ENCODE peak calls at places on chromosomes 11 and 22, in five cellular contexts. One of them, this sample, is unnamed.

GRCh38 chr11:71562120-71562519 is 3.2 kb upstream of the KRTAP5-10 start:
- DNase-seq in stromal cell of bone marrow: no peak
- DNase-seq in NAMALWA: no peak
- DNase-seq in stimulated activated CD4-positive, alpha-beta T cell treated with anti-CD3 and anti-CD28 coated beads, Interleukin-4, amount 100 ng/mL, for 48 hours: no peak
- DNase-seq in NCI-H2107: no peak
- DNase-seq in this sample: no peak

GRCh38 chr22:40156001-40156516 is 21.7 kb upstream of the TNRC6B start:
- DNase-seq in NCI-H2107: peak
- DNase-seq in NAMALWA: no peak
- DNase-seq in stromal cell of bone marrow: no peak
- DNase-seq in stimulated activated CD4-positive, alpha-beta T cell treated with anti-CD3 and anti-CD28 coated beads, Interleukin-4, amount 100 ng/mL, for 48 hours: no peak
- DNase-seq in this sample: peak

GRCh38 chr11:134433251-134433650 is 21.2 kb upstream of the B3GAT1 start:
- DNase-seq in NCI-H2107: no peak
- DNase-seq in NAMALWA: no peak
- DNase-seq in stromal cell of bone marrow: no peak
- DNase-seq in stimulated activated CD4-positive, alpha-beta T cell treated with anti-CD3 and anti-CD28 coated beads, Interleukin-4, amount 100 ng/mL, for 48 hours: no peak
- DNase-seq in this sample: no peak

GRCh38 chr22:32410459-32410858 is 1.6 kb downstream of the RTCB start:
- DNase-seq in stromal cell of bone marrow: no peak
- DNase-seq in NCI-H2107: peak
- DNase-seq in NAMALWA: no peak
- DNase-seq in stimulated activated CD4-positive, alpha-beta T cell treated with anti-CD3 and anti-CD28 coated beads, Interleukin-4, amount 100 ng/mL, for 48 hours: no peak
- DNase-seq in this sample: no peak

GRCh38 chr22:28801845-28802594 is 1.7 kb upstream of the XBP1 start:
- DNase-seq in stromal cell of bone marrow: no peak
- DNase-seq in NAMALWA: peak
- DNase-seq in NCI-H2107: no peak
- DNase-seq in stimulated activated CD4-positive, alpha-beta T cell treated with anti-CD3 and anti-CD28 coated beads, Interleukin-4, amount 100 ng/mL, for 48 hours: no peak
- DNase-seq in this sample: no peak

GRCh38 chr11:118621071-118621815 is 13.8 kb downstream of the PHLDB1 start:
- DNase-seq in NAMALWA: no peak
- DNase-seq in stromal cell of bone marrow: peak
- DNase-seq in stimulated activated CD4-positive, alpha-beta T cell treated with anti-CD3 and anti-CD28 coated beads, Interleukin-4, amount 100 ng/mL, for 48 hours: no peak
- DNase-seq in NCI-H2107: peak
- DNase-seq in this sample: peak

GRCh38 chr22:30078320-30079311 is 1.6 kb upstream of the HORMAD2 start:
- DNase-seq in NAMALWA: peak
- DNase-seq in stromal cell of bone marrow: no peak
- DNase-seq in stimulated activated CD4-positive, alpha-beta T cell treated with anti-CD3 and anti-CD28 coated beads, Interleukin-4, amount 100 ng/mL, for 48 hours: peak
- DNase-seq in NCI-H2107: peak
- DNase-seq in this sample: no peak

GRCh38 chr11:45193695-45194094 is 47.3 kb downstream of the PRDM11 start:
- DNase-seq in stimulated activated CD4-positive, alpha-beta T cell treated with anti-CD3 and anti-CD28 coated beads, Interleukin-4, amount 100 ng/mL, for 48 hours: no peak
- DNase-seq in stromal cell of bone marrow: no peak
- DNase-seq in NCI-H2107: no peak
- DNase-seq in NAMALWA: no peak
- DNase-seq in this sample: peak

GRCh38 chr11:66335531-66336233 is 552 bp downstream of the RIN1 start:
- DNase-seq in NAMALWA: no peak
- DNase-seq in stimulated activated CD4-positive, alpha-beta T cell treated with anti-CD3 and anti-CD28 coated beads, Interleukin-4, amount 100 ng/mL, for 48 hours: no peak
- DNase-seq in stromal cell of bone marrow: no peak
- DNase-seq in NCI-H2107: no peak
- DNase-seq in this sample: no peak

GRCh38 chr11:127639916-127640315 is 639.3 kb upstream of the KIRREL3 start:
- DNase-seq in stromal cell of bone marrow: no peak
- DNase-seq in stimulated activated CD4-positive, alpha-beta T cell treated with anti-CD3 and anti-CD28 coated beads, Interleukin-4, amount 100 ng/mL, for 48 hours: no peak
- DNase-seq in NCI-H2107: no peak
- DNase-seq in NAMALWA: no peak
- DNase-seq in this sample: no peak

GRCh38 chr11:32436751-32437405 is 1.5 kb upstream of the WT1 start:
- DNase-seq in NCI-H2107: no peak
- DNase-seq in stimulated activated CD4-positive, alpha-beta T cell treated with anti-CD3 and anti-CD28 coated beads, Interleukin-4, amount 100 ng/mL, for 48 hours: no peak
- DNase-seq in NAMALWA: no peak
- DNase-seq in stromal cell of bone marrow: no peak
- DNase-seq in this sample: no peak

GRCh38 chr22:36928826-36929535 is 15.6 kb downstream of the CSF2RB start:
- DNase-seq in stimulated activated CD4-positive, alpha-beta T cell treated with anti-CD3 and anti-CD28 coated beads, Interleukin-4, amount 100 ng/mL, for 48 hours: no peak
- DNase-seq in NCI-H2107: no peak
- DNase-seq in stromal cell of bone marrow: no peak
- DNase-seq in NAMALWA: no peak
- DNase-seq in this sample: no peak

GRCh38 chr11:131897247-131897646 is 526.8 kb downstream of the NTM start:
- DNase-seq in NAMALWA: no peak
- DNase-seq in NCI-H2107: no peak
- DNase-seq in stimulated activated CD4-positive, alpha-beta T cell treated with anti-CD3 and anti-CD28 coated beads, Interleukin-4, amount 100 ng/mL, for 48 hours: no peak
- DNase-seq in stromal cell of bone marrow: no peak
- DNase-seq in this sample: no peak

GRCh38 chr22:32788884-32789624 is 12.5 kb upstream of the TIMP3 start:
- DNase-seq in NCI-H2107: no peak
- DNase-seq in stromal cell of bone marrow: no peak
- DNase-seq in NAMALWA: no peak
- DNase-seq in stimulated activated CD4-positive, alpha-beta T cell treated with anti-CD3 and anti-CD28 coated beads, Interleukin-4, amount 100 ng/mL, for 48 hours: no peak
- DNase-seq in this sample: no peak

GRCh38 chr11:81470446-81470845 is 1263.2 kb downstream of the FAM181B start:
- DNase-seq in stromal cell of bone marrow: no peak
- DNase-seq in NCI-H2107: no peak
- DNase-seq in stimulated activated CD4-positive, alpha-beta T cell treated with anti-CD3 and anti-CD28 coated beads, Interleukin-4, amount 100 ng/mL, for 48 hours: no peak
- DNase-seq in NAMALWA: no peak
- DNase-seq in this sample: no peak

GRCh38 chr11:71451596-71452353 is 1.2 kb upstream of the NADSYN1 start:
- DNase-seq in stromal cell of bone marrow: no peak
- DNase-seq in NCI-H2107: no peak
- DNase-seq in NAMALWA: peak
- DNase-seq in stimulated activated CD4-positive, alpha-beta T cell treated with anti-CD3 and anti-CD28 coated beads, Interleukin-4, amount 100 ng/mL, for 48 hours: no peak
- DNase-seq in this sample: no peak

GRCh38 chr11:44607324-44607962 is 42.0 kb downstream of the CD82 start:
- DNase-seq in NAMALWA: no peak
- DNase-seq in stimulated activated CD4-positive, alpha-beta T cell treated with anti-CD3 and anti-CD28 coated beads, Interleukin-4, amount 100 ng/mL, for 48 hours: no peak
- DNase-seq in stromal cell of bone marrow: peak
- DNase-seq in NCI-H2107: no peak
- DNase-seq in this sample: no peak

GRCh38 chr11:71917646-71918045 is 10.7 kb downstream of the XNDC1N start:
- DNase-seq in stimulated activated CD4-positive, alpha-beta T cell treated with anti-CD3 and anti-CD28 coated beads, Interleukin-4, amount 100 ng/mL, for 48 hours: no peak
- DNase-seq in stromal cell of bone marrow: no peak
- DNase-seq in NCI-H2107: no peak
- DNase-seq in NAMALWA: no peak
- DNase-seq in this sample: no peak

GRCh38 chr11:48077251-48077650 is 96.9 kb downstream of the PTPRJ start:
- DNase-seq in NCI-H2107: no peak
- DNase-seq in NAMALWA: no peak
- DNase-seq in stromal cell of bone marrow: no peak
- DNase-seq in stimulated activated CD4-positive, alpha-beta T cell treated with anti-CD3 and anti-CD28 coated beads, Interleukin-4, amount 100 ng/mL, for 48 hours: no peak
- DNase-seq in this sample: no peak

GRCh38 chr11:93935826-93936225 is 85.3 kb upstream of the HEPHL1 start:
- DNase-seq in stimulated activated CD4-positive, alpha-beta T cell treated with anti-CD3 and anti-CD28 coated beads, Interleukin-4, amount 100 ng/mL, for 48 hours: no peak
- DNase-seq in stromal cell of bone marrow: no peak
- DNase-seq in NAMALWA: no peak
- DNase-seq in NCI-H2107: no peak
- DNase-seq in this sample: peak

GRCh38 chr11:118060879-118061278 is 16.0 kb upstream of the TMPRSS4 start:
- DNase-seq in NCI-H2107: no peak
- DNase-seq in stromal cell of bone marrow: no peak
- DNase-seq in NAMALWA: no peak
- DNase-seq in stimulated activated CD4-positive, alpha-beta T cell treated with anti-CD3 and anti-CD28 coated beads, Interleukin-4, amount 100 ng/mL, for 48 hours: no peak
- DNase-seq in this sample: no peak

GRCh38 chr11:36012410-36012809 is 68.5 kb downstream of the LDLRAD3 start:
- DNase-seq in stromal cell of bone marrow: peak
- DNase-seq in stimulated activated CD4-positive, alpha-beta T cell treated with anti-CD3 and anti-CD28 coated beads, Interleukin-4, amount 100 ng/mL, for 48 hours: no peak
- DNase-seq in NAMALWA: no peak
- DNase-seq in NCI-H2107: no peak
- DNase-seq in this sample: no peak

GRCh38 chr11:94183886-94184264 is 55.2 kb downstream of the PANX1 start:
- DNase-seq in NCI-H2107: no peak
- DNase-seq in NAMALWA: peak
- DNase-seq in stimulated activated CD4-positive, alpha-beta T cell treated with anti-CD3 and anti-CD28 coated beads, Interleukin-4, amount 100 ng/mL, for 48 hours: peak
- DNase-seq in stromal cell of bone marrow: no peak
- DNase-seq in this sample: no peak

GRCh38 chr22:49154433-49154832 is 673.2 kb downstream of the BRD1 start:
- DNase-seq in NCI-H2107: no peak
- DNase-seq in stimulated activated CD4-positive, alpha-beta T cell treated with anti-CD3 and anti-CD28 coated beads, Interleukin-4, amount 100 ng/mL, for 48 hours: no peak
- DNase-seq in NAMALWA: no peak
- DNase-seq in stromal cell of bone marrow: no peak
- DNase-seq in this sample: no peak

GRCh38 chr11:126186031-126186698 is 25.3 kb downstream of the RPUSD4 start:
- DNase-seq in stromal cell of bone marrow: no peak
- DNase-seq in NAMALWA: no peak
- DNase-seq in stimulated activated CD4-positive, alpha-beta T cell treated with anti-CD3 and anti-CD28 coated beads, Interleukin-4, amount 100 ng/mL, for 48 hours: no peak
- DNase-seq in NCI-H2107: no peak
- DNase-seq in this sample: no peak

GRCh38 chr11:73308963-73309960 is 1.2 kb downstream of the ARHGEF17 start:
- DNase-seq in NCI-H2107: no peak
- DNase-seq in stromal cell of bone marrow: peak
- DNase-seq in NAMALWA: no peak
- DNase-seq in stimulated activated CD4-positive, alpha-beta T cell treated with anti-CD3 and anti-CD28 coated beads, Interleukin-4, amount 100 ng/mL, for 48 hours: no peak
- DNase-seq in this sample: no peak

GRCh38 chr11:134063991-134064747 is 4.7 kb upstream of the JAM3 start:
- DNase-seq in NAMALWA: no peak
- DNase-seq in NCI-H2107: no peak
- DNase-seq in stimulated activated CD4-positive, alpha-beta T cell treated with anti-CD3 and anti-CD28 coated beads, Interleukin-4, amount 100 ng/mL, for 48 hours: no peak
- DNase-seq in stromal cell of bone marrow: no peak
- DNase-seq in this sample: no peak

This sample was measured in NCI-H187.